ENCODE peak calls at places on chromosomes 1 and 21, in seven cellular contexts. E is stomach, X is sigmoid colon, Z is A549, O is ovary, D is suprapubic skin, M is HepG2. T is an unnamed sample.

GRCh38 chr21:38903578-38904193 is 98.0 kb downstream of the ETS2 start:
- DNase-seq in E (peak; percentile 59), X (no peak), Z (no peak), O (no peak), D (no peak), M (no peak), T (no peak)

GRCh38 chr1:16206547-16207317 is 5.7 kb downstream of the ARHGEF19 start:
- DNase-seq in E (peak; percentile 98), X (peak; percentile 99), Z (peak; percentile 97), O (peak; percentile 98), D (peak; percentile 99), M (peak; percentile 93), T (peak; percentile 98)

GRCh38 chr1:236759252-236759859 is 35.7 kb upstream of the MTR start:
- DNase-seq in E (no peak), X (no peak), Z (peak; percentile 51), O (no peak), D (no peak), M (peak; percentile 35), T (no peak)

GRCh38 chr21:32878654-32879053 is 107.1 kb upstream of the PAXBP1 start:
- DNase-seq in E (no peak), X (no peak), Z (no peak), O (no peak), D (no peak), M (no peak), T (no peak)

GRCh38 chr1:156281281-156282142 is 1.1 kb downstream of the SMG5 start:
- DNase-seq in E (no peak), X (no peak), Z (no peak), O (no peak), D (no peak), M (peak; percentile 35), T (no peak)

GRCh38 chr1:102970496-102971078 is 137.7 kb downstream of the COL11A1 start:
- DNase-seq in E (no peak), X (no peak), Z (peak; percentile 65), O (no peak), D (no peak), M (peak; percentile 57), T (no peak)

GRCh38 chr1:32753532-32754281 is 51.1 kb upstream of the SYNC start:
- DNase-seq in E (peak; percentile 88), X (peak; percentile 80), Z (no peak), O (peak; percentile 88), D (peak; percentile 79), M (no peak), T (peak; percentile 79)

GRCh38 chr1:227451954-227452353 is 111.4 kb upstream of the ZNF678 start:
- DNase-seq in E (no peak), X (no peak), Z (no peak), O (no peak), D (no peak), M (no peak), T (no peak)

GRCh38 chr1:87560137-87560536 is 231.5 kb downstream of the LMO4 start:
- DNase-seq in E (no peak), X (no peak), Z (no peak), O (no peak), D (no peak), M (no peak), T (no peak)

GRCh38 chr1:90223401-90223800 is 228.5 kb downstream of the ZNF326 start:
- DNase-seq in E (no peak), X (no peak), Z (no peak), O (no peak), D (no peak), M (no peak), T (no peak)

GRCh38 chr1:218779341-218779831 is 394.3 kb upstream of the LYPLAL1 start:
- DNase-seq in E (no peak), X (no peak), Z (no peak), O (no peak), D (no peak), M (no peak), T (no peak)

GRCh38 chr1:226603976-226604845 is 55.6 kb downstream of the STUM start:
- DNase-seq in E (no peak), X (peak; percentile 58), Z (no peak), O (no peak), D (no peak), M (no peak), T (no peak)

GRCh38 chr1:214901718-214902117 is 180.8 kb upstream of the KCNK2 start:
- DNase-seq in E (no peak), X (no peak), Z (peak; percentile 15), O (no peak), D (no peak), M (no peak), T (no peak)

GRCh38 chr1:201009967-201010645 is 13.4 kb downstream of the KIF21B start:
- DNase-seq in E (no peak), X (no peak), Z (no peak), O (no peak), D (no peak), M (no peak), T (no peak)

GRCh38 chr1:63322248-63322943 is at the start of gene FOXD3:
- DNase-seq in E (peak; percentile 71), X (peak; percentile 85), Z (peak; percentile 74), O (peak; percentile 47), D (peak; percentile 71), M (no peak), T (peak; percentile 71)

GRCh38 chr1:56830052-56830451 is 10.8 kb upstream of the FYB2 start:
- DNase-seq in E (no peak), X (no peak), Z (no peak), O (no peak), D (no peak), M (no peak), T (no peak)

GRCh38 chr21:34947122-34947534 is 102.0 kb downstream of the RUNX1 start:
- DNase-seq in E (no peak), X (no peak), Z (no peak), O (no peak), D (no peak), M (no peak), T (no peak)

DNA sequence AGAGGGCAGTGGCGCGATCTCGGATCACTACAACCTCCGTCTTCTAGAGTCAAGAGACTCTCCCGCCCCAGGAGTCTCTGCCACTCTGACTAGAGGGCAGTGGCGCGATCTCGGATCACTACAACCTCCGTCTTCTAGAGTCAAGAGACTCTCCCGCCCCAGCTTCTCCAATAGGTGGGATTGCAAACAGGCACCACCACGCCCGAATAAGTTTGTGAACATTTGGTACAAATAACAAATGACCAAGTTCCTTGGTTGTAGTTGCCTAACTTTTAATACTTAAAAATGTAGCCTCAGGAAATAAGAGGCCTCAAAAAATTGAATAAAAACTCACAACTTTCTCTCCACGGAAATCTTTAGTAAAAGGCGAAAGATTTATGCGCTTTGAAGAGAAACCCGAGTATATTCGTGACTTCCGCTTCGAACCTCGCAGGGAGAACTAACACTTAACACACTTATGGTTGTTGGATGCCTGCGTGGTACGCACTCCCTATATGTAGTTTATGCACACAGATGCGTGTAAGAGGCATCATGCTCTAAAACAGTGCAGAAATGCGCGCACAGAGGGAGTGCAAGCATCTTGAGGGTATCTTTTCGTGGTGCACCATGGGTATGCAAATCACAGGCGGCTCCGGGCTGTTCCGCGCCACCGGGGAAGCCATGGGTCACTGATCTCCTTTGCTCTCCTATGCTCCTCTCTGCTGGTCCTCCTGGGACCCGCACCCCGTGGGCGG is 11.4 kb downstream of the BTBD19 start:
- DNase-seq in E (peak; percentile 79), X (peak; percentile 92), Z (peak; percentile 94), O (peak; percentile 78), D (peak; percentile 90), M (peak; percentile 90), T (peak; percentile 86)
- TF ChIP-seq EP300 in E (no peak), X (no peak), Z (no peak), O (peak; percentile 2), D (no peak), M (peak; percentile 75), T (no peak)

GRCh38 chr1:53187371-53187770 is 9.3 kb upstream of the CPT2 start:
- DNase-seq in E (no peak), X (peak; percentile 21), Z (no peak), O (no peak), D (no peak), M (no peak), T (no peak)

GRCh38 chr1:53188099-53188498 is 8.5 kb upstream of the CPT2 start:
- DNase-seq in E (no peak), X (peak; percentile 33), Z (no peak), O (no peak), D (no peak), M (no peak), T (no peak)

GRCh38 chr1:53189061-53189460 is 7.6 kb upstream of the CPT2 start:
- DNase-seq in E (no peak), X (no peak), Z (no peak), O (no peak), D (no peak), M (no peak), T (no peak)

GRCh38 chr1:53186533-53186932 is 10.1 kb upstream of the CPT2 start:
- DNase-seq in E (no peak), X (peak; percentile 8), Z (no peak), O (no peak), D (no peak), M (no peak), T (peak; percentile 65)

DNA sequence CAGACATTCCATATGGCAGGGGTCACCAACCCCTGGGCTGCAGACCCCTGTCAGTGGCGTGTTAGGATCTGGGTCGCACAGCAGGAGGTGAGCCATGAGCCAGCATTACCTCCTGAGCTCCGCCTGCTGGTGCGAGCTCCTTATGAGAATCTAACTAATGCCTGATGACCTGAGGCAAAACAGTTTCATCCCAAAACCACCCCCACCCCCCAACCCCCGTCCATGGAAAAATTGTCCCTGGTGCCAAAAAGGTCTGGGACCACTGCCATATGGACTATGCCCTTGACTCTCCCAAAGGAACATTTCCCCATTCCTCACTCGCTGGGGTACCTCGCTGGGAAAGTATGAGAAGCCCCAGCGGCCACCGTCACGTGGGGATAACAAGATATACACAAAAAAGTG is 6.4 kb upstream of the CPT2 start:
- DNase-seq in E (no peak), X (peak; percentile 51), Z (no peak), O (no peak), D (no peak), M (no peak), T (no peak)
- TF ChIP-seq CTCF in E (no peak), X (no peak), Z (no peak), O (no peak), D (no peak), M (peak; percentile 65), T (no peak)

DNA sequence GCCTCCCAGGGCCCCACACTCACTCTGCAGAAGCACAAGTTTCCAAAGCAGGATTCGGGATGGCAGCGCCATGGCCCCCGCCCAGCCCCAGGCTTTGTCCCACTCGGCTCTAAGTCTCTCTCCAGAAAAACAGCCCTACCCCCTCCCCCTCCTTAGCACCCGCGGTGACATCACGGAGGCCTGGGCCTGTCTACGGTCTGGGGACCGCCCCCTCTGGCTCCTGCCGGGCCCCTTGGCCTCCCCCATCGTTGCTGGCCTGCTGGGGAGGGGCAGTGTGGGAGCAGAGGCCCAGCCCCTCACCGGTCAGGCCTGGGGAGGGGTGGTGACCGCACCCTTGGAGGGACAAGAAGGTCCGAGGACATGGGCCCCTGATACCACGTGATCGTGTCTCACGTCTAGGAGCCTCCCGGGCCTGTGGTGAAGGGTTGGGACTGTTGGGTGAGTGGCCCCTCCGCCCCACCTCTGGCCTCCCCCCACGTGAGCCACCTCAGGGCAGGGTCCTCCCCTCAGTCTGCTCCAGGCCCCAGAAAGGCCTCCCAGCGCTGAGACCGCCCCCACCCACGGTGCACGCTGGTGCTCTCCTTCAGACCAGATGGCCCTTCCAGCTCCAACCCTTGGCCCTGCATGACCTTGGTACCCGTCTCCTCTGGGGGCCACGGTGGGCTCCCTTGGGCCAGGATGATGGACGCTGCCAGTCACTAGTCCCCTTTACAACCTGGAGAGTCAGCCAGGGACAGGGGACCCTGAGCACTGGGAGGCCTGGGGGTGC is at the start of gene MXRA8:
- DNase-seq in E (no peak), X (peak; percentile 95), Z (no peak), O (peak; percentile 85), D (no peak), M (peak; percentile 79), T (peak; percentile 68)
- TF ChIP-seq EP300 in E (no peak), X (no peak), Z (no peak), O (no peak), D (no peak), M (no peak), T (no peak)

GRCh38 chr1:91404151-91405012 is at the start of gene HFM1:
- DNase-seq in E (peak; percentile 43), X (peak; percentile 92), Z (peak; percentile 73), O (peak; percentile 88), D (peak; percentile 79), M (peak; percentile 59), T (peak; percentile 61)
- TF ChIP-seq CTCF in E (no peak), X (no peak), Z (no peak), O (no peak), D (no peak), M (peak; percentile 47), T (no peak)

T was measured in transverse colon.